ENCODE peak calls at places on chromosomes 13 and 19, in four cellular contexts. O is fibroblast of villous mesenchyme, R is cardiac muscle cell, U is AG04450. F is an unnamed sample.

GRCh38 chr13:99911069-99911964 is 60.2 kb downstream of the ZIC5 start:
- DNase-seq in O (no peak), R (no peak), U (no peak), F (no peak)

GRCh38 chr13:23692816-23693215 is 122.6 kb downstream of the TNFRSF19 start:
- DNase-seq in O (peak; percentile 77), R (no peak), U (no peak), F (no peak)

GRCh38 chr19:35555301-35556005 is 8.0 kb downstream of the ATP4A start:
- DNase-seq in O (peak; percentile 27), R (peak; percentile 44), U (no peak), F (no peak)

GRCh38 chr19:47726467-47726866 is 13.2 kb downstream of the EHD2 start:
- DNase-seq in O (peak; percentile 90), R (peak; percentile 78), U (no peak), F (no peak)

GRCh38 chr19:40603071-40603718 is 2.0 kb downstream of the LTBP4 start:
- DNase-seq in O (peak; percentile 77), R (peak; percentile 73), U (no peak), F (no peak)

GRCh38 chr19:40530091-40530901 is 46.4 kb upstream of the SHKBP1 start:
- DNase-seq in O (no peak), R (no peak), U (no peak), F (no peak)

GRCh38 chr13:60229708-60230272 is 66.1 kb upstream of the DIAPH3 start:
- DNase-seq in O (no peak), R (peak; percentile 6), U (no peak), F (no peak)

GRCh38 chr13:23428183-23428528 is 5.3 kb downstream of the SACS start:
- DNase-seq in O (peak; percentile 47), R (peak; percentile 59), U (no peak), F (no peak)

GRCh38 chr13:77429320-77430142 is 102.6 kb upstream of the MYCBP2 start:
- DNase-seq in O (peak; percentile 12), R (no peak), U (no peak), F (no peak)

GRCh38 chr13:98731925-98732324 is 20.5 kb downstream of the SLC15A1 start:
- DNase-seq in O (peak; percentile 66), R (no peak), U (no peak), F (no peak)

DNA sequence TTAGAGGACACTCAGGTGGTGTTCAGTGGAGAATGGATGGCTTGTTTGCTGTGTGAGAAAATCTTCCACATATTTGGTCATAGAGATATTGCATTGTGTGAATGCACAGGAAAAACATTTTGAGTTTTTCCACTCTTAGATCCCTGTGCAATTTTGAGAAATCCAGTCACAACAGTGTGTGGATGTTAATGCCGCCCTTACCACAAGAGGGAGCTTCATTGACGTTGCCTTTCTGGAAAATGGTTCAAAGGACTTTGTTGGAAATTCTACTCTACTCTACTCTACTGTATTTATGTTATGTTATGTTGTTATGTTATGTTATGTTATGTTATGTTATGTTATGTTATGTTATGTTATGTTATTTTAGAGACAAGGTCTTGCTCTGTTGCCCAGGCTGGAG is 13.4 kb downstream of the ZNF20 start:
- DNase-seq in O (no peak), R (peak; percentile 20), U (no peak), F (no peak)
- TF ChIP-seq CTCF in O (peak; percentile 45), R (peak; percentile 37), U (peak; percentile 38), F (peak; percentile 49)

DNA sequence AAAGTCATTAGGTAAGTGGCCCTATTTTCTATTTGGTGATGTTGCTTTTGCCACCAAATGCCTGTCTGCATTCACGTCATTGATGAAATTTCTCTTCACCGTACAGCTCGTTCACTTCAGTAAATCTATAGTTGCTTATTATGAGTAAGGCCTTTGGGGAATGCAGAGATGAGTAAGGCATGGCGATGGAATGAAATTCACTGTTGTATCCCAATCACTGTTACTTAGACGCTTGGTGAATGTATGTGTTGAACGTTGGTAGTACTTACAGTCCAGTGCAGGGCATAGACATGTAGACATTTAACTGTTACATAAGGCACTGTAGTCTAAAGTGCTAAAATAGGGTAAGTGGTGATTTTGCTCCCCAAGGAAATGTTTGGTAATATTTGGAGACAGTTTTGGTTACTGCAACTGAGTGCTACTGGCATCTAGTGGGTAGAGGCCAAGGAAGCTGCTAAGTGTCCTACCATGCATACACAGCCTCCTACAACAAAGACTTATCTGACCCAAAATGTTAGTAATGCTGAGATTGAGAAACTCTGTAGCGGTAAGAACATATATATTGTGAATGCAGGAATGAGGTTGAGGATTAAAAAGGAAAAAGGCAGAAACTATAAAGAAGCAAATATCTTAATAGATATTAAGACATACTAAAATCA is 5.8 kb downstream of the AKAP11 start:
- DNase-seq in O (no peak), R (peak; percentile 47), U (no peak), F (no peak)
- H3K4me3 ChIP-seq in O (no peak overlapping the region), R (no peak overlapping the region), U (no peak overlapping the region), F (no peak overlapping the region)

DNA sequence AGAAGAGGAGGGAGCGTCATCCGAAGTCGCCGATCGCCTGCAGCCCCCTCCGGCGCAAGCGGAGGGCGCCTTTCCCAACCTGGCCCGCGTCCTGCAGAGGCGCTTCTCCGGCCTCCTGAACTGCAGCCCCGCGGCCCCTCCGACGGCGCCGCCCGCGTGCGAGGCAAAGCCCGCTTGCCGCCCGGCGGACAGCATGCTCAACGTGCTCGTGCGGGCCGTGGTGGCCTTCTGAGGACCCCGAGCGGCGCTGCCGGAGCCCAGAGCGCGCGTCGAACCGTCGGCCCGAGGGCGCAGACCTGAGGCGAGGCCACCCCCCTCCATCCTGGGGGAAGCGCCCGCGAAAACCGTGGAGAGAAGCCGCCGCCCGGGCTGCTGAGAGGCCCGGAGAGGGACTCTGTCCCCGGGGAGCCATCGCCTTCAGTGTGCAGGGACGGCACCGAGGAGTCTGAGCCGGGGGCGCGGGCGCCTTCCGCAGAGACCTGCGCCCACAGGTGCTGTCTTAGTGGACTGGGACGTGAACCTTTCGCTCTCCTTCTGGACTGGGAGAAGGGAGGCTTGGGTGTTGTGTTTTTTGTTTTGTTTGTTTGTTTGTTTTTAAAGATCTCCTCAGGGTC is 3.5 kb downstream of the IER2 start:
- DNase-seq in O (peak; percentile 34), R (peak; percentile 62), U (no peak), F (no peak)
- TF ChIP-seq CTCF in O (peak; percentile 18), R (peak; percentile 20), U (peak; percentile 12), F (peak; percentile 8)

DNA sequence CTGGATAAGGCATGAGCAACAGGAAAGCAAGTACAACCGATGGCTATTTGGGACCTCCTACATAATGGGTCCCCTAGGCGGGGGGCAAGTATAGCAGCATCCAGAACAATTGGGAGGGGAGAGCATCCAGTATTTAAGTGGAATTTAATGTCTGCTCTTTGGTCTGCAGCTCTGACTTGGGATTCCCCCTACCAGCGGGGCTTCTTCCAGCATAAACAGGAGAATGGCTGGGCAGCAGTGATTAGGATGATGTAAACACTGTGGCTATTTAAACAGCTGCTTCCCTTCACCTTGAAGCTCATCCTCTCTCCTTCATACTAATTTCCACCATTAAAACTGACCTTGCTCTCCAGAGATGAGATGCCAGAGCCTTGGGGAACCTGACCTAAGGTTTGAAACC is 73.9 kb upstream of the OXGR1 start:
- DNase-seq in O (peak; percentile 79), R (peak; percentile 22), U (no peak), F (no peak)
- H3K4me3 ChIP-seq in O (no peak overlapping the region), R (no peak overlapping the region), U (no peak overlapping the region), F (no peak overlapping the region)

DNA sequence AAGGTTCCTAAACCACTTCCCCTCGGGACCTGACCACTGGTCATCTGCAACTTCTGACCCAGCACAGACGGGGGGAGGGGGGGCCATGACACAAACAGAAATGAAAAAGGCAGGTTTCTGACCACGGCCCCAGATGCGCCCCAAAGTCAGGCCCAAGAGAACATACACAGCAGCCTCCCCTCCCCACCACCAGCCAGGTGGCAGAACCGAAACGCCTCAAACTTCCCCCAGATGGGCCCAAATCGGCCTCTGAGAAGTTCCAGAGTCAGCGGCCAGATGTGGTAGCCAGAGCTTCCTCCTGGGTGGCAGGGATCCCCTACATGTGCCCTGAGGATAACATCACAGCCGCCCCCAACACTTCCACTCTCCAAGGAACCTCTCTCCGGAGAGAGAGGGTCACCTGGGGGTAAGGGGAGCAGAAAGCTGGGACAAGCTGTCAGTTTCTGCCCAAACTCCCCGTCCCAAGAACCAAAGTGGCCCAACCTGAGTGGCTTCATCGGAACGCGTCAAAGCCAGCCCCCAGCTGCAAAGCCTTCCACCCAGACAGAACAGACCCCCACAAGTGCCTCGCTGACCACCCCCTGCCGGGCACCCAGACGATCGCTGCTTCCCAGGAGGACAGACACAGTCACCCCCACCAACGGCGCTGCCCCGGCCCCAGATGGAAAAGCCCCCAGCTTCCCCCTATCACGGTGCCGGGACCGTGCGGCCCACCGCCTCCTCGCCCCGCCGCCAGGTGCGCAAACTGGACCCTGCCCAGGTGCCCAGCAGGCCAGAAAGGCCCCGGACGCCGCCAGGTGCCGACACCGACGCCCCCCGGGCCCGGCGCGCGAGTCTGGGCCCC is 800 bp downstream of the ELL start:
- DNase-seq in O (peak; percentile 53), R (peak; percentile 25), U (no peak), F (no peak)
- TF ChIP-seq CTCF in O (no peak), R (no peak), U (peak; percentile 14), F (peak; percentile 12)

GRCh38 chr19:56837004-56837403 is 3.5 kb downstream of the PEG3 start:
- DNase-seq in O (no peak), R (no peak), U (no peak), F (no peak)

GRCh38 chr19:56838680-56838929 is 1.9 kb downstream of the PEG3 start:
- DNase-seq in O (no peak), R (no peak), U (no peak), F (no peak)

GRCh38 chr19:56836059-56836458 is 4.5 kb downstream of the PEG3 start:
- DNase-seq in O (no peak), R (no peak), U (no peak), F (no peak)

GRCh38 chr19:56837892-56838679 is 2.4 kb downstream of the PEG3 start:
- DNase-seq in O (peak; percentile 32), R (peak; percentile 83), U (no peak), F (no peak)

DNA sequence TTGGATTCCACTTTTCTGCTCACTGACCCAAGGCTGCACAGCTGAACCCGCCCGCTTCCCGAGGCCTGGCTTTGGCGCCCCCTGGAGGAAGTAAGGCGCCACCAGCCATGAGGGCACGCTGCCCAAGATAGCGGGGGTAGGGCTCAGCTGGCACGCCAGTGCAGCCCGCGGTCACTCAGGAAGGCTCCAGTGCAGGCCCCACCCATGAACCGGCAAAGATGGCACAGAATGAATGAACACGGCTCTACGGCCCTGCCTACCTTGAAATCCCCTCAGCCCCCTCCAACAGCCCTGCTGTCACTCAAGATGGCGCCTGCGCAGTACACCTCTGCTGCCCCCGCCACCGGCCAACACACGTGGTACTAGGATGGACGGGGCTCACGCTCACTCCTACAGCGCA is 3.0 kb downstream of the PEG3 start:
- DNase-seq in O (peak; percentile 10), R (peak; percentile 77), U (no peak), F (no peak)
- H3K4me3 ChIP-seq in O (peak overlapping the region; percentile 51), R (no peak overlapping the region), U (no peak overlapping the region), F (peak overlapping the region; percentile 52)

DNA sequence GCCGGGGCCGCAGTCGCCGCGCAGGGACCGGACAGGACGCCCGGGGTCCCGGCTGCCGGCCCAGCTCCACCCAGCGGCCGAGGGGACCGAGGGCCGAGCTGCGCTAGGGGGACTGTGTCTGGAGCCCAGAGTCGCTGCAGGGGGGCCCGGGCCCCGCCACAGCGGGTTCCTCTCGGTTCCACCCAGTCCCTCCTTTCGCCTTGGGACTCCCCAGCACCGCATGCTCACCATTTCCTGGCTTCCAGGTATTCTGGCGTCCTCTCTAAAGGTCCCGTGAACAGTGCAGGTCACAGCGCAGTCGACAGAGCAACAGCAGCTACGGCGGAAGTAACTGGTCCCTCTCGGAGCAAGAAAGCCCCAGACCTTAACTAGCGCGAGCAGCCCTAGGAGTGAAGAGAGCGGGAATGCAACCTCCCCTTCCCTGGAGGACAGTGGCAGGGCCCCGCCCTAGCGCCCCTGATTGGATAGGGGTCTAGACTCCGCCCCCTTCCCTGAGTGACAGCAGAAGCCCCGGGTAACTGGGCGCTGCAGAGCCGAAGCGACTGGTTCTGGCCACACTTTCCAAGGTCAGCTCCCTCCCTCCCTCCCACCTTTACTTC is at the start of gene ZNF878:
- DNase-seq in O (peak; percentile 82), R (peak; percentile 90), U (peak; percentile 67), F (no peak)
- TF ChIP-seq CTCF in O (peak; percentile 12), R (peak; percentile 11), U (no peak), F (no peak)

F was measured in epithelial cell of proximal tubule.